ENCODE peak calls at places on chromosome 11, in four cellular contexts. H, F, L and S are unnamed samples.
A peak's percentile ranks its signal among the peaks of the same experiment; 100 is the strongest.

GRCh38 chr11:130666781-130667251 is 218.4 kb downstream of the ADAMTS15 start:
- DNase-seq in H (no peak), F (no peak), L (no peak), S (no peak)

GRCh38 chr11:117902001-117902855 is 25.8 kb upstream of the FXYD6 start:
- DNase-seq in H (no peak), F (no peak), L (peak; percentile 10), S (no peak)

GRCh38 chr11:8283510-8284272 is 20.0 kb upstream of the LMO1 start:
- DNase-seq in H (no peak), F (no peak), L (no peak), S (no peak)

GRCh38 chr11:57458410-57459111 is 1.8 kb upstream of the RTN4RL2 start:
- DNase-seq in H (peak; percentile 82), F (peak; percentile 75), L (peak; percentile 61), S (no peak)

GRCh38 chr11:124946735-124947141 is 7.3 kb upstream of the CCDC15 start:
- DNase-seq in H (no peak), F (no peak), L (no peak), S (no peak)

GRCh38 chr11:45233121-45233803 is 52.9 kb downstream of the SYT13 start:
- DNase-seq in H (peak; percentile 84), F (peak; percentile 69), L (peak; percentile 68), S (no peak)

GRCh38 chr11:130873766-130874165 is 42.5 kb downstream of the SNX19 start:
- DNase-seq in H (no peak), F (no peak), L (no peak), S (peak; percentile 37)

GRCh38 chr11:108370990-108371389 is 96.3 kb downstream of the C11orf65 start:
- DNase-seq in H (no peak), F (no peak), L (no peak), S (no peak)